ENCODE peak calls at places on chromosomes 1 and 21, in six cellular contexts. N, L, F, W, Q and C are unnamed samples.

GRCh38 chr1:244513493-244513892 is 52.4 kb downstream of the CATSPERE start:
- DNase-seq in W (no peak), Q (no peak), F (no peak), N (no peak), L (no peak), C (no peak)

GRCh38 chr1:17027403-17027802 is 15.7 kb upstream of the ATP13A2 start:
- DNase-seq in W (peak), N (no peak), Q (no peak), F (no peak), L (no peak), C (peak)

GRCh38 chr1:30648408-30649000 is 74.9 kb downstream of the MATN1 start:
- DNase-seq in Q (no peak), L (no peak), W (no peak), N (peak), F (no peak), C (no peak)

GRCh38 chr1:241902376-241903067 is 54.5 kb downstream of the EXO1 start:
- DNase-seq in L (no peak), W (no peak), N (no peak), F (no peak), Q (no peak), C (no peak)

GRCh38 chr1:187517508-187517907 is 688.8 kb downstream of the PLA2G4A start:
- DNase-seq in N (no peak), W (no peak), L (no peak), F (no peak), Q (no peak), C (no peak)

GRCh38 chr1:206878456-206878855 is 13.0 kb downstream of the IL20 start:
- DNase-seq in F (no peak), W (no peak), Q (peak), N (no peak), L (no peak), C (no peak)

GRCh38 chr1:2971609-2972008 is 49.7 kb upstream of the ACTRT2 start:
- DNase-seq in N (peak), Q (no peak), F (peak), L (no peak), W (no peak), C (no peak)

GRCh38 chr1:60265560-60266535 is 192.3 kb upstream of the C1orf87 start:
- DNase-seq in W (no peak), Q (no peak), N (no peak), F (no peak), L (no peak), C (no peak)

GRCh38 chr21:44737706-44738354 is 26.5 kb upstream of the TSPEAR start:
- DNase-seq in N (no peak), W (no peak), Q (no peak), L (no peak), F (no peak), C (no peak)

GRCh38 chr1:228648647-228649383 is 86.5 kb upstream of the RHOU start:
- DNase-seq in W (no peak), F (no peak), Q (no peak), N (no peak), L (no peak), C (no peak)

GRCh38 chr1:178283409-178283808 is 189.5 kb downstream of the RASAL2 start:
- DNase-seq in F (no peak), Q (no peak), W (no peak), L (no peak), N (no peak), C (no peak)

GRCh38 chr1:17759114-17759513 is 4.0 kb downstream of the ACTL8 start:
- DNase-seq in L (no peak), N (no peak), Q (peak), W (no peak), F (peak), C (no peak)

GRCh38 chr1:35573198-35573775 is at the start of gene TFAP2E:
- DNase-seq in Q (peak), N (peak), L (no peak), F (no peak), W (peak), C (peak)

GRCh38 chr1:6082430-6082971 is 36.8 kb downstream of the KCNAB2 start:
- DNase-seq in N (no peak), Q (no peak), W (no peak), L (no peak), F (peak), C (no peak)

DNA sequence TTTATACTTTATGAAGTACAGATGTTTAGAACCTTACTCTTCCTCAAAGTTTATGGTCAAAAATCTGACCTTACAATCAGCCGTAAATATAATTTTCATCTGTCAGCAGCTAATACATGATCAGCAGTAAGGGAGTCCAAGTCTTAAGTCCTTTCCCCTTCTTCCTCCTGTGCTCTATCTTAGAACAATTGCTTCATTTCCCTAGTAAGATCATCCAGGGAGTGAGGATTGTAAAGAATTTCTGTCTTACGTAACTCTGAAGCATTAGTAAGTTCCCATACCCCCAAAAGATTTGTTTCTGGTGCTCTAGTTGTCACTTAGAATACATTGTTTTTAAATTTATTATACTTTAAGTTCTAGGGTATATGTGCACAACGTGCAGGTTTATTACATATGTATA is 2.1 kb downstream of the SETDB1 start:
- DNase-seq in F (no peak), N (no peak), W (no peak), Q (no peak), L (no peak), C (no peak)
- H3K4me3 ChIP-seq in F (no peak), N (no peak), W (no peak), Q (no peak), L (no peak), C (no peak)

DNA sequence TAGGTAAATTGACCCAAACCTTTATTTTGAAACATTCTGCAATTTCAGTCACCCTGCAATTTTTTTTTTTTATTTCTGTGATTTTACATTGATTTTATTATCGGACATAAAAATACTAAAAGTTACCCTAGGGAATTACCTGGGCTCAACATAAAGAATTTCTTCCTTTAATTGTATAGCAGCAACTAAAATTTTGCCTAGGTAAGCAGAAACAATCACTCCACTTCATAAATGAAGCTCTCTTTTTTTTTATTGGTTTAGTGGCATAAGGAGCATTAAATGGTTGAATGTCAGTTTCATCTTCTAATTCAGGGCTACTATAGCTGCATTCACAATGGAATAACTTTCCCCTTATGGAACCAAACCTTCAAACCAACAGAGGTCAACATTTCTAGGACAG is 15.3 kb upstream of the OR2M4 start:
- DNase-seq in W (no peak), Q (no peak), N (no peak), L (no peak), F (no peak), C (no peak)
- TF ChIP-seq CTCF in W (no peak), Q (no peak), N (no peak), L (no peak), F (no peak), C (no peak)

GRCh38 chr21:42041711-42042110 is 29.4 kb upstream of the UMODL1 start:
- DNase-seq in N (no peak), W (no peak), Q (no peak), F (no peak), L (no peak), C (no peak)

GRCh38 chr21:42043961-42044360 is 27.2 kb upstream of the UMODL1 start:
- DNase-seq in N (no peak), W (no peak), Q (no peak), F (no peak), L (no peak), C (no peak)

GRCh38 chr21:42041246-42041645 is 29.9 kb upstream of the UMODL1 start:
- DNase-seq in L (no peak), N (no peak), F (no peak), Q (no peak), W (no peak), C (no peak)

GRCh38 chr21:42043201-42043895 is 27.8 kb upstream of the UMODL1 start:
- DNase-seq in W (no peak), N (no peak), L (no peak), Q (no peak), F (no peak), C (no peak)

DNA sequence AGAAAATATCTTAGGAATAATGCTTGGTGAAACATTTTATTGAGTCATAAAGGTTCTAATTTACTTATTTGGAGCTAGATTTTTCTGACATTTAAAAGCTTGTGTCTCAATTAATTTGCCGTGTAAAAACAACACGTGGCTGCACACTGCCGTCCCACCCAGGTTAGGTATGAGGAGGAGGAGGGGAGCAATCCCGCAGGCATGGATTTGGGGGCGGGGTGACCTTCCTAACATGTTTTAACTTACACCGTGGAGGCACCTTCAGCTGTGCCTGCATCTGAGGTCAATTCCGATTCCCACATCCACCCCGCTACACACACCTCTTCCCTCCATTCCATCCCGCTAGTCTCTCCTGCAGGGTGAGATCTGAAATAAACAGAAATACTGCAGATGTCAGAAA is 28.5 kb upstream of the UMODL1 start:
- DNase-seq in W (no peak), F (no peak), N (no peak), Q (no peak), L (no peak), C (no peak)
- TF ChIP-seq POLR2A in W (no peak), F (no peak), N (no peak), Q (no peak), L (no peak), C (no peak)

GRCh38 chr1:41495171-41495948 is 10.9 kb upstream of the EDN2 start:
- DNase-seq in F (peak), Q (no peak), W (peak), L (no peak), N (no peak), C (no peak)
- H3K4me3 ChIP-seq in F (peak), Q (peak), W (no peak), L (no peak), N (peak), C (no peak)

DNA sequence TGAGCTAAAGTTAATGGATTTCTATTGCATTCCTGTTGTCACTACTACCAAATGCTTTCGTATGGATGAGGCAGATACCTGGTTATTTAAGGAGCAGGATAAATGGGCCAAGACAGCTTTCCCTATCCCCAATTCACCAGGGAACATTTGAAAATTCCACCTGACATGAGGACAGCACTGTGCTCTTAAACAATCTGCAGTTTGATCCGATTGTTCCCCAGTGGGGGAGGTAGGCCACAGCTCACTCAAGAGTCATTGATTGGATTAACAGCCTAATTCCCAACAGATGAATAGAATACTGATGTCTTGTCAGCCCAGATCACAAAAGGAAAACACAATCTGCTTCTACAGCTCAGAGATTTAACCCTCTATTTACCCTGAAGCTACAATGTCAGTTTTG is 123.9 kb downstream of the LHX4 start:
- DNase-seq in L (no peak), N (no peak), W (no peak), F (no peak), Q (no peak), C (no peak)
- TF ChIP-seq CTCF in L (no peak), N (no peak), W (no peak), F (no peak), Q (no peak), C (no peak)

DNA sequence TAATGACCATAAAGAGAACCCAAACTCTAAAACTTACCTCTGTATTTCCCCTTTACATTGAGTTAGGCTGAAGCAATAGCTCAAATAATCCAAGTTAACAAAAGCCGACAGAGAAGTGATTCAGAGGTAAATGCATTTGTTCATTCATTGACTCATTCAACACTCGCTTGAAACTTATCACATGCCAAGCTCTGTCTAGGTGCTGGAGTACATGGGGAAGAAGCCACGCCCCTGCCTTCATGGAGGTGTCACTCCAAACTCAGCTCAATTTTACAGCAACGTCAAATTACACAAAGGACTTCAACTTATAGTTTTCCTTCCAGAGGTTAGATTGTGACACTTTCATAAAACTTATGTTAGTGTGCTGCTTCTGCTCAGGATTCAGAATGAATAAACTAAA is 45.8 kb downstream of the SLC25A24 start:
- DNase-seq in L (no peak), W (no peak), N (no peak), Q (no peak), F (no peak), C (no peak)
- TF ChIP-seq POLR2A in L (no peak), W (no peak), N (no peak), Q (no peak), F (no peak), C (no peak)

GRCh38 chr1:203557958-203558760 is 64.2 kb downstream of the OPTC start:
- DNase-seq in Q (no peak), L (no peak), F (no peak), N (peak), W (peak), C (peak)
- H3K4me3 ChIP-seq in Q (no peak), L (no peak), F (no peak), N (no peak), W (no peak), C (no peak)

GRCh38 chr1:119587328-119587727 is 60.7 kb downstream of the ZNF697 start:
- DNase-seq in F (no peak), W (no peak), L (no peak), N (no peak), Q (no peak), C (no peak)
- TF ChIP-seq CTCF in F (no peak), W (no peak), L (no peak), N (no peak), Q (no peak), C (no peak)

GRCh38 chr1:234998174-234998741 is 130.4 kb downstream of the TOMM20 start:
- DNase-seq in W (no peak), L (no peak), F (peak), Q (peak), N (peak), C (peak)
- TF ChIP-seq POLR2A in W (no peak), L (no peak), F (peak), Q (no peak), N (no peak), C (no peak)